ENCODE peak calls at places on chromosomes 4 and X, in nine cellular contexts. One of them, this sample, is unnamed.

GRCh38 chr4:94452476-94453300 is 946 bp downstream of the PDLIM5 start:
- DNase-seq in substantia nigra: peak
- DNase-seq in NCI-H2081: peak
- DNase-seq in stromal cell of bone marrow: peak
- DNase-seq in fibroblast of the aortic adventitia: peak
- DNase-seq in T-helper 1 cell: no peak
- DNase-seq in NCI-H187 treated with DMSO at 0.1 percent for 48 hours: no peak
- DNase-seq in H54: no peak
- DNase-seq in tibial nerve: peak
- DNase-seq in this sample: peak

GRCh38 chrX:30183554-30183953 is 31.8 kb upstream of the MAGEB2 start:
- DNase-seq in substantia nigra: no peak
- DNase-seq in NCI-H2081: no peak
- DNase-seq in stromal cell of bone marrow: no peak
- DNase-seq in fibroblast of the aortic adventitia: no peak
- DNase-seq in T-helper 1 cell: no peak
- DNase-seq in NCI-H187 treated with DMSO at 0.1 percent for 48 hours: no peak
- DNase-seq in H54: no peak
- DNase-seq in tibial nerve: no peak
- DNase-seq in this sample: no peak

GRCh38 chrX:109533631-109534030 is 3.0 kb upstream of the NXT2 start:
- DNase-seq in substantia nigra: no peak
- DNase-seq in NCI-H2081: no peak
- DNase-seq in stromal cell of bone marrow: peak
- DNase-seq in fibroblast of the aortic adventitia: peak
- DNase-seq in T-helper 1 cell: no peak
- DNase-seq in NCI-H187 treated with DMSO at 0.1 percent for 48 hours: no peak
- DNase-seq in H54: no peak
- DNase-seq in tibial nerve: no peak
- DNase-seq in this sample: no peak

GRCh38 chr4:4914059-4914820 is 54.8 kb downstream of the MSX1 start:
- DNase-seq in substantia nigra: no peak
- DNase-seq in NCI-H2081: no peak
- DNase-seq in stromal cell of bone marrow: peak
- DNase-seq in fibroblast of the aortic adventitia: peak
- DNase-seq in T-helper 1 cell: no peak
- DNase-seq in NCI-H187 treated with DMSO at 0.1 percent for 48 hours: no peak
- DNase-seq in H54: no peak
- DNase-seq in tibial nerve: peak
- DNase-seq in this sample: no peak

GRCh38 chr4:7904942-7905341 is 34.7 kb downstream of the AFAP1 start:
- DNase-seq in substantia nigra: no peak
- DNase-seq in NCI-H2081: no peak
- DNase-seq in stromal cell of bone marrow: peak
- DNase-seq in fibroblast of the aortic adventitia: peak
- DNase-seq in T-helper 1 cell: no peak
- DNase-seq in NCI-H187 treated with DMSO at 0.1 percent for 48 hours: no peak
- DNase-seq in H54: no peak
- DNase-seq in tibial nerve: no peak
- DNase-seq in this sample: no peak

GRCh38 chr4:20353646-20354045 is 101.9 kb downstream of the SLIT2 start:
- DNase-seq in substantia nigra: no peak
- DNase-seq in NCI-H2081: peak
- DNase-seq in stromal cell of bone marrow: no peak
- DNase-seq in fibroblast of the aortic adventitia: no peak
- DNase-seq in T-helper 1 cell: no peak
- DNase-seq in NCI-H187 treated with DMSO at 0.1 percent for 48 hours: no peak
- DNase-seq in H54: no peak
- DNase-seq in tibial nerve: no peak
- DNase-seq in this sample: no peak

GRCh38 chr4:56146956-56147355 is 198.2 kb downstream of the CEP135 start:
- DNase-seq in substantia nigra: no peak
- DNase-seq in NCI-H2081: no peak
- DNase-seq in stromal cell of bone marrow: no peak
- DNase-seq in fibroblast of the aortic adventitia: no peak
- DNase-seq in T-helper 1 cell: no peak
- DNase-seq in NCI-H187 treated with DMSO at 0.1 percent for 48 hours: no peak
- DNase-seq in H54: no peak
- DNase-seq in tibial nerve: no peak
- DNase-seq in this sample: no peak

GRCh38 chr4:119103263-119103662 is 32.4 kb upstream of the MYOZ2 start:
- DNase-seq in substantia nigra: no peak
- DNase-seq in NCI-H2081: no peak
- DNase-seq in stromal cell of bone marrow: peak
- DNase-seq in fibroblast of the aortic adventitia: peak
- DNase-seq in T-helper 1 cell: peak
- DNase-seq in NCI-H187 treated with DMSO at 0.1 percent for 48 hours: no peak
- DNase-seq in H54: peak
- DNase-seq in tibial nerve: no peak
- DNase-seq in this sample: peak

GRCh38 chrX:123648028-123648810 is 84.6 kb downstream of the THOC2 start:
- DNase-seq in substantia nigra: no peak
- DNase-seq in NCI-H2081: peak
- DNase-seq in stromal cell of bone marrow: peak
- DNase-seq in fibroblast of the aortic adventitia: peak
- DNase-seq in T-helper 1 cell: peak
- DNase-seq in NCI-H187 treated with DMSO at 0.1 percent for 48 hours: no peak
- DNase-seq in H54: no peak
- DNase-seq in tibial nerve: no peak
- DNase-seq in this sample: peak

GRCh38 chr4:166655231-166655630 is 579.1 kb downstream of the SPOCK3 start:
- DNase-seq in substantia nigra: no peak
- DNase-seq in NCI-H2081: no peak
- DNase-seq in stromal cell of bone marrow: no peak
- DNase-seq in fibroblast of the aortic adventitia: no peak
- DNase-seq in T-helper 1 cell: no peak
- DNase-seq in NCI-H187 treated with DMSO at 0.1 percent for 48 hours: no peak
- DNase-seq in H54: no peak
- DNase-seq in tibial nerve: no peak
- DNase-seq in this sample: no peak

GRCh38 chrX:37765507-37765906 is 14.4 kb upstream of the CYBB start:
- DNase-seq in substantia nigra: no peak
- DNase-seq in NCI-H2081: no peak
- DNase-seq in stromal cell of bone marrow: no peak
- DNase-seq in fibroblast of the aortic adventitia: no peak
- DNase-seq in T-helper 1 cell: no peak
- DNase-seq in NCI-H187 treated with DMSO at 0.1 percent for 48 hours: no peak
- DNase-seq in H54: no peak
- DNase-seq in tibial nerve: no peak
- DNase-seq in this sample: no peak

GRCh38 chrX:8201896-8202331 is 30.8 kb upstream of the VCX2 start:
- DNase-seq in substantia nigra: no peak
- DNase-seq in NCI-H2081: no peak
- DNase-seq in stromal cell of bone marrow: peak
- DNase-seq in fibroblast of the aortic adventitia: peak
- DNase-seq in T-helper 1 cell: no peak
- DNase-seq in NCI-H187 treated with DMSO at 0.1 percent for 48 hours: no peak
- DNase-seq in H54: no peak
- DNase-seq in tibial nerve: no peak
- DNase-seq in this sample: no peak

GRCh38 chr4:32462944-32463343 is 1742.8 kb downstream of the PCDH7 start:
- DNase-seq in substantia nigra: no peak
- DNase-seq in NCI-H2081: peak
- DNase-seq in stromal cell of bone marrow: no peak
- DNase-seq in fibroblast of the aortic adventitia: peak
- DNase-seq in T-helper 1 cell: no peak
- DNase-seq in NCI-H187 treated with DMSO at 0.1 percent for 48 hours: no peak
- DNase-seq in H54: no peak
- DNase-seq in tibial nerve: no peak
- DNase-seq in this sample: no peak

GRCh38 chr4:7103031-7103598 is 35.3 kb upstream of the GRPEL1 start:
- DNase-seq in substantia nigra: peak
- DNase-seq in NCI-H2081: peak
- DNase-seq in stromal cell of bone marrow: peak
- DNase-seq in fibroblast of the aortic adventitia: peak
- DNase-seq in T-helper 1 cell: peak
- DNase-seq in NCI-H187 treated with DMSO at 0.1 percent for 48 hours: no peak
- DNase-seq in H54: peak
- DNase-seq in tibial nerve: peak
- DNase-seq in this sample: no peak

GRCh38 chrX:15750611-15751159 is 12.6 kb downstream of the CA5B start:
- DNase-seq in substantia nigra: no peak
- DNase-seq in NCI-H2081: no peak
- DNase-seq in stromal cell of bone marrow: no peak
- DNase-seq in fibroblast of the aortic adventitia: no peak
- DNase-seq in T-helper 1 cell: peak
- DNase-seq in NCI-H187 treated with DMSO at 0.1 percent for 48 hours: no peak
- DNase-seq in H54: no peak
- DNase-seq in tibial nerve: no peak
- DNase-seq in this sample: no peak

GRCh38 chrX:47146936-47147859 is 2.2 kb downstream of the RBM10 start:
- DNase-seq in substantia nigra: no peak
- DNase-seq in NCI-H2081: no peak
- DNase-seq in stromal cell of bone marrow: no peak
- DNase-seq in fibroblast of the aortic adventitia: no peak
- DNase-seq in T-helper 1 cell: no peak
- DNase-seq in NCI-H187 treated with DMSO at 0.1 percent for 48 hours: no peak
- DNase-seq in H54: no peak
- DNase-seq in tibial nerve: no peak
- DNase-seq in this sample: no peak

GRCh38 chr4:131091896-131092295 is 1995.9 kb downstream of the C4orf33 start:
- DNase-seq in substantia nigra: no peak
- DNase-seq in NCI-H2081: peak
- DNase-seq in stromal cell of bone marrow: no peak
- DNase-seq in fibroblast of the aortic adventitia: peak
- DNase-seq in T-helper 1 cell: no peak
- DNase-seq in NCI-H187 treated with DMSO at 0.1 percent for 48 hours: no peak
- DNase-seq in H54: no peak
- DNase-seq in tibial nerve: no peak
- DNase-seq in this sample: no peak

GRCh38 chr4:157014621-157015591 is 43.3 kb upstream of the PDGFC start:
- DNase-seq in substantia nigra: no peak
- DNase-seq in NCI-H2081: no peak
- DNase-seq in stromal cell of bone marrow: peak
- DNase-seq in fibroblast of the aortic adventitia: peak
- DNase-seq in T-helper 1 cell: no peak
- DNase-seq in NCI-H187 treated with DMSO at 0.1 percent for 48 hours: no peak
- DNase-seq in H54: peak
- DNase-seq in tibial nerve: no peak
- DNase-seq in this sample: peak

GRCh38 chr4:73451404-73451803 is 15.4 kb downstream of the AFP start:
- DNase-seq in substantia nigra: no peak
- DNase-seq in NCI-H2081: peak
- DNase-seq in stromal cell of bone marrow: no peak
- DNase-seq in fibroblast of the aortic adventitia: peak
- DNase-seq in T-helper 1 cell: no peak
- DNase-seq in NCI-H187 treated with DMSO at 0.1 percent for 48 hours: no peak
- DNase-seq in H54: no peak
- DNase-seq in tibial nerve: no peak
- DNase-seq in this sample: no peak

GRCh38 chr4:68748181-68748981 is 67.4 kb upstream of the UGT2B10 start:
- DNase-seq in substantia nigra: no peak
- DNase-seq in NCI-H2081: no peak
- DNase-seq in stromal cell of bone marrow: no peak
- DNase-seq in fibroblast of the aortic adventitia: peak
- DNase-seq in T-helper 1 cell: no peak
- DNase-seq in NCI-H187 treated with DMSO at 0.1 percent for 48 hours: no peak
- DNase-seq in H54: no peak
- DNase-seq in tibial nerve: no peak
- DNase-seq in this sample: no peak

GRCh38 chr4:177051473-177052060 is 258.1 kb upstream of the NEIL3 start:
- DNase-seq in substantia nigra: no peak
- DNase-seq in NCI-H2081: peak
- DNase-seq in stromal cell of bone marrow: no peak
- DNase-seq in fibroblast of the aortic adventitia: peak
- DNase-seq in T-helper 1 cell: peak
- DNase-seq in NCI-H187 treated with DMSO at 0.1 percent for 48 hours: no peak
- DNase-seq in H54: no peak
- DNase-seq in tibial nerve: no peak
- DNase-seq in this sample: no peak

GRCh38 chr4:181896609-181897008 is 346.6 kb upstream of the TENM3 start:
- DNase-seq in substantia nigra: no peak
- DNase-seq in NCI-H2081: no peak
- DNase-seq in stromal cell of bone marrow: no peak
- DNase-seq in fibroblast of the aortic adventitia: no peak
- DNase-seq in T-helper 1 cell: no peak
- DNase-seq in NCI-H187 treated with DMSO at 0.1 percent for 48 hours: no peak
- DNase-seq in H54: no peak
- DNase-seq in tibial nerve: no peak
- DNase-seq in this sample: no peak

GRCh38 chr4:109414938-109415337 is 18.7 kb upstream of the SEC24B start:
- DNase-seq in substantia nigra: no peak
- DNase-seq in NCI-H2081: no peak
- DNase-seq in stromal cell of bone marrow: peak
- DNase-seq in fibroblast of the aortic adventitia: peak
- DNase-seq in T-helper 1 cell: no peak
- DNase-seq in NCI-H187 treated with DMSO at 0.1 percent for 48 hours: no peak
- DNase-seq in H54: no peak
- DNase-seq in tibial nerve: no peak
- DNase-seq in this sample: no peak

GRCh38 chrX:97616883-97617510 is 733.3 kb downstream of the RPA4 start:
- DNase-seq in substantia nigra: no peak
- DNase-seq in NCI-H2081: no peak
- DNase-seq in stromal cell of bone marrow: peak
- DNase-seq in fibroblast of the aortic adventitia: peak
- DNase-seq in T-helper 1 cell: no peak
- DNase-seq in NCI-H187 treated with DMSO at 0.1 percent for 48 hours: no peak
- DNase-seq in H54: peak
- DNase-seq in tibial nerve: no peak
- DNase-seq in this sample: no peak

GRCh38 chr4:109945056-109945455 is 32.4 kb downstream of the EGF start:
- DNase-seq in substantia nigra: no peak
- DNase-seq in NCI-H2081: no peak
- DNase-seq in stromal cell of bone marrow: no peak
- DNase-seq in fibroblast of the aortic adventitia: no peak
- DNase-seq in T-helper 1 cell: no peak
- DNase-seq in NCI-H187 treated with DMSO at 0.1 percent for 48 hours: no peak
- DNase-seq in H54: no peak
- DNase-seq in tibial nerve: no peak
- DNase-seq in this sample: no peak

GRCh38 chr4:69617083-69617694 is 22.3 kb downstream of the UGT2A2 start:
- DNase-seq in substantia nigra: no peak
- DNase-seq in NCI-H2081: peak
- DNase-seq in stromal cell of bone marrow: peak
- DNase-seq in fibroblast of the aortic adventitia: peak
- DNase-seq in T-helper 1 cell: no peak
- DNase-seq in NCI-H187 treated with DMSO at 0.1 percent for 48 hours: no peak
- DNase-seq in H54: no peak
- DNase-seq in tibial nerve: no peak
- DNase-seq in this sample: no peak

GRCh38 chr4:97589481-97590196 is 553.6 kb downstream of the STPG2 start:
- DNase-seq in substantia nigra: no peak
- DNase-seq in NCI-H2081: no peak
- DNase-seq in stromal cell of bone marrow: no peak
- DNase-seq in fibroblast of the aortic adventitia: no peak
- DNase-seq in T-helper 1 cell: no peak
- DNase-seq in NCI-H187 treated with DMSO at 0.1 percent for 48 hours: no peak
- DNase-seq in H54: no peak
- DNase-seq in tibial nerve: no peak
- DNase-seq in this sample: no peak

GRCh38 chr4:165096776-165097175 is 15.9 kb downstream of the TMEM192 start:
- DNase-seq in substantia nigra: no peak
- DNase-seq in NCI-H2081: peak
- DNase-seq in stromal cell of bone marrow: peak
- DNase-seq in fibroblast of the aortic adventitia: peak
- DNase-seq in T-helper 1 cell: no peak
- DNase-seq in NCI-H187 treated with DMSO at 0.1 percent for 48 hours: no peak
- DNase-seq in H54: no peak
- DNase-seq in tibial nerve: no peak
- DNase-seq in this sample: no peak

GRCh38 chrX:63686878-63687714 is 97.9 kb downstream of the ARHGEF9 start:
- DNase-seq in substantia nigra: no peak
- DNase-seq in NCI-H2081: peak
- DNase-seq in stromal cell of bone marrow: peak
- DNase-seq in fibroblast of the aortic adventitia: peak
- DNase-seq in T-helper 1 cell: peak
- DNase-seq in NCI-H187 treated with DMSO at 0.1 percent for 48 hours: no peak
- DNase-seq in H54: peak
- DNase-seq in tibial nerve: peak
- DNase-seq in this sample: peak

GRCh38 chr4:88185916-88186315 is 27.5 kb upstream of the ABCG2 start:
- DNase-seq in substantia nigra: no peak
- DNase-seq in NCI-H2081: no peak
- DNase-seq in stromal cell of bone marrow: no peak
- DNase-seq in fibroblast of the aortic adventitia: peak
- DNase-seq in T-helper 1 cell: no peak
- DNase-seq in NCI-H187 treated with DMSO at 0.1 percent for 48 hours: no peak
- DNase-seq in H54: no peak
- DNase-seq in tibial nerve: no peak
- DNase-seq in this sample: no peak